ENCODE peak calls at places on chromosome 5, in ten cellular contexts. N is suprapubic skin, B is pancreas, Q is psoas muscle, S is GM23248, M is GM23338, O is uterus, L is A549, H is fibroblast of mammary gland, Y is aorta. A is an unnamed sample.

GRCh38 chr5:134647750-134648424 is 698 bp upstream of the SEC24A start:
- DNase-seq in N (no peak), B (no peak), Q (peak; percentile 58), S (peak; percentile 75), M (peak; percentile 46), O (peak; percentile 19), L (no peak), H (peak; percentile 57), Y (peak; percentile 13), A (no peak)

GRCh38 chr5:143200781-143201398 is 202.6 kb downstream of the NR3C1 start:
- DNase-seq in N (no peak), B (no peak), Q (peak; percentile 74), S (peak; percentile 87), M (no peak), O (no peak), L (no peak), H (peak; percentile 90), Y (no peak), A (peak; percentile 81)

GRCh38 chr5:74179183-74179582 is 461.3 kb downstream of the ENC1 start:
- DNase-seq in N (no peak), B (no peak), Q (no peak), S (peak; percentile 85), M (no peak), O (no peak), L (no peak), H (peak; percentile 93), Y (no peak), A (peak; percentile 81)

GRCh38 chr5:87536365-87536764 is 123.6 kb upstream of the CCNH start:
- DNase-seq in N (no peak), B (no peak), Q (no peak), S (no peak), M (peak; percentile 8), O (no peak), L (no peak), H (no peak), Y (no peak), A (no peak)

GRCh38 chr5:63923914-63924313 is 38.3 kb downstream of the HTR1A start:
- DNase-seq in N (no peak), B (no peak), Q (no peak), S (no peak), M (no peak), O (no peak), L (no peak), H (no peak), Y (no peak), A (no peak)

GRCh38 chr5:154368041-154368800 is 77.6 kb upstream of the SAP30L start:
- DNase-seq in N (no peak), B (no peak), Q (no peak), S (peak; percentile 94), M (peak; percentile 88), O (peak; percentile 33), L (peak; percentile 89), H (peak; percentile 95), Y (no peak), A (peak; percentile 96)

GRCh38 chr5:68272289-68272688 is 56.7 kb downstream of the PIK3R1 start:
- DNase-seq in N (no peak), B (no peak), Q (no peak), S (no peak), M (no peak), O (no peak), L (no peak), H (no peak), Y (no peak), A (no peak)

GRCh38 chr5:74851026-74851425 is 15.2 kb downstream of the FAM169A start:
- DNase-seq in N (no peak), B (no peak), Q (no peak), S (no peak), M (no peak), O (no peak), L (no peak), H (no peak), Y (no peak), A (no peak)

DNA sequence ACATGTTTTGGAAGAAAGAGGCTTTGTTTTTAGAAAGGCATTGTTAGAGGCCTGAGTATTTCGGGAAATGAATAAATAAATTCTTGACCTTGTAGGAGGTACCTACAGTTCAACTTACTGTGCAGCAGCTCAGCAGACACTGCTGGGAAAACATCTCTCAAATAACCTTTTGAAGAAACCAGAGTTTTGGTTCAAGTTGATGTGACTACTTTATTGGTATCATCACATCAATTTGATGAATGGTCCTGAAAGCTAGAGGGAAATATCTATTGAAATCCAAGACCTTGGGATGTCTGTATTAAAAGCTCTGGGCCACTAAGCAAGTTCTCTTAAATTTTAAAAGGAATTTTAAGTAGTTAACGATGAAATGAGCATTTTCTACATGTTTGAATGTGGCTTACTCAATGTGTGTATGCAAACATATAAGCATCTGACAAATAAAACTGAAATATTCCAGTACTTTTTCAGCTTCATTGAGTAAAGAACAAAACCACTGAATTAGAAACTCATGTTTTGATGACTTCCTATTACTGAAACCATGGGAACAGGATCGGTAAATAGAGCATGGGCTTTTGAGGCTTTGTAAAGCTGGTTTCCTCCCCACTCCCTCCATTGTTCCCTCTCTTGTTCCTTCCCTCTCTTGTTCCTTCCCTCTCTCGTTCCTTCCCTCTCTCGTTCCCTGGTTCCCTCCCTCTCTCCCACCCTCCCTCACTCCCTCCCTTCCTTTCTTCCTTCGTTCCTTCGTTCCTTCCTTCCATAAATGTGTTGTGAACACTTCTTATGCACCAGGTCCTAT is 36.7 kb downstream of the SLC27A6 start:
- DNase-seq in N (no peak), B (no peak), Q (no peak), S (no peak), M (peak; percentile 64), O (no peak), L (no peak), H (no peak), Y (no peak), A (no peak)
- H3K4me3 ChIP-seq in N (no peak overlapping the region), B (no peak overlapping the region), Q (no peak overlapping the region), S (no peak overlapping the region), M (peak overlapping the region; percentile 4), O (no peak overlapping the region), L (no peak overlapping the region), H (no peak overlapping the region), Y (no peak overlapping the region), A (no peak overlapping the region)

GRCh38 chr5:98909363-98909762 is 19.4 kb downstream of the CHD1 start:
- DNase-seq in N (no peak), B (no peak), Q (no peak), S (peak; percentile 22), M (no peak), O (no peak), L (no peak), H (peak; percentile 37), Y (no peak), A (no peak)

GRCh38 chr5:98905857-98906688 is 22.7 kb downstream of the CHD1 start:
- DNase-seq in N (no peak), B (no peak), Q (no peak), S (peak; percentile 57), M (peak; percentile 72), O (no peak), L (no peak), H (peak; percentile 70), Y (no peak), A (no peak)

GRCh38 chr5:98904786-98905185 is 24.0 kb downstream of the CHD1 start:
- DNase-seq in N (no peak), B (no peak), Q (no peak), S (peak; percentile 78), M (no peak), O (no peak), L (no peak), H (peak; percentile 79), Y (no peak), A (peak; percentile 76)

GRCh38 chr5:98906756-98907355 is 22.0 kb downstream of the CHD1 start:
- DNase-seq in N (no peak), B (no peak), Q (no peak), S (no peak), M (no peak), O (no peak), L (no peak), H (peak; percentile 25), Y (no peak), A (no peak)

DNA sequence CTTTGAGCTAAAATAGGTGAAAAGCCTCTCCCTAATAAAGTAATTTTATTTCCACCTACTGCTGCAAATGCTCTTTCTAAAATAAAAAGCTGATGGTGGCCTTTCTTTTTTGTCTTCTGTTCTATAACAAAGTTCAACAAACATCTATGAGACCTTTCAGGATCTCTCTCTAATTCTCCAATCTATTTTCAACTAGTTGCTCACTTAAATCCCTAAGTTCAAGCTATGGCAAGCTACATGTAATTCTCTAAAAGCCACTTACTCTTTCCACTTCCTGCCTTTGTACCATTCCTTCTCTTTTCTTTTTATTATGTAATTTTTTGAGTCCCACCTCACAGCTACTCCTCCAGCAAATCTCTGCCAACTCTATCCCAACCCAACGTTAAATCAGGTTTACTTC is 20.9 kb downstream of the CHD1 start:
- DNase-seq in N (no peak), B (no peak), Q (no peak), S (no peak), M (peak; percentile 11), O (no peak), L (no peak), H (no peak), Y (no peak), A (no peak)
- H3K4me3 ChIP-seq in N (no peak overlapping the region), B (no peak overlapping the region), Q (no peak overlapping the region), S (no peak overlapping the region), M (peak overlapping the region; percentile 35), O (no peak overlapping the region), L (no peak overlapping the region), H (no peak overlapping the region), Y (no peak overlapping the region), A (no peak overlapping the region)

GRCh38 chr5:99029172-99029571 is 100.4 kb upstream of the CHD1 start:
- DNase-seq in N (no peak), B (no peak), Q (no peak), S (no peak), M (no peak), O (no peak), L (no peak), H (no peak), Y (no peak), A (no peak)

GRCh38 chr5:99033014-99033931 is 104.5 kb upstream of the CHD1 start:
- DNase-seq in N (no peak), B (no peak), Q (no peak), S (peak; percentile 9), M (no peak), O (no peak), L (no peak), H (peak; percentile 10), Y (no peak), A (no peak)

GRCh38 chr5:99030871-99031440 is 102.1 kb upstream of the CHD1 start:
- DNase-seq in N (no peak), B (no peak), Q (no peak), S (peak; percentile 30), M (no peak), O (no peak), L (no peak), H (peak; percentile 24), Y (no peak), A (no peak)

GRCh38 chr5:99034336-99034735 is 105.5 kb upstream of the CHD1 start:
- DNase-seq in N (no peak), B (no peak), Q (no peak), S (no peak), M (no peak), O (no peak), L (no peak), H (peak; percentile 7), Y (no peak), A (peak; percentile 60)

DNA sequence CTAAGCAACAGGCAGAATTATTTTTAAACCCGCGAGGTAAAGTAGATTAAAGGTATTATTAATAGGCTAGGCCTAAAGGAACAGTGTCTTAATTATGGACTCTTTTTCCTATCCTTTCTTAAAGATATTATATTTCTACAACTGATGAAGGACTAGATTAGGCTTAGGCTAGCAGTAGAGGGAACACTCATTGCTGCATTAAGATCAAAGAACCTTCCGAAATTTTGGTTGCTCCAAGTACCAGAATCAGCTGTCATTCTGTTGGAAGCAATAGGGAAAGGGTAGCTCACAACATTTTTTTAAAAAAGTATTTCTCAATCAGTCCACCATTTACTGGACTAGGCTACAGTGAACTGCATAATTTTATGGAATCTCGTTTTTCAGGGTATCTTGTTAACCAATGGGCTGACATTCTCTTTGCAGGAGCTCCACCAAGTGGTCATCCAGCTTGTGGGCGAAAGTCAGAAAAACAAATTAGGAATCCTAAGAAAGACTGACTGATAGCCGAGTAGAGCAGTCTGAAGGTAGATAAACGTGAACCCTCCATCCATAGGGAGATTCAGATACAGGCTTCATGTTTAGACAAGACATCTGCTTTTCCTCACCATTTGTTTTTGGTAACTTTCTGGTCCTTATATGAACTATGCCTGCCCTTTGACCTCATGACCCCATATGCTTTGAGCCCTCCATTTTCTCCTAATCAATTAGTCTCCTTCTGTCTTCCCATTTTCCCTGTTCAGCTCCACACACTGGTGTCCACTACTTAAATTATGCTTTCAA is 103.6 kb upstream of the CHD1 start:
- DNase-seq in N (no peak), B (no peak), Q (no peak), S (peak; percentile 85), M (peak; percentile 80), O (peak; percentile 67), L (peak; percentile 67), H (peak; percentile 86), Y (no peak), A (peak; percentile 62)
- H3K4me3 ChIP-seq in N (peak overlapping the region; percentile 36), B (peak overlapping the region; percentile 30), Q (peak overlapping the region; percentile 47), S (peak overlapping the region; percentile 46), M (no peak overlapping the region), O (no peak overlapping the region), L (peak overlapping the region; percentile 25), H (no peak overlapping the region), Y (no peak overlapping the region), A (no peak overlapping the region)

DNA sequence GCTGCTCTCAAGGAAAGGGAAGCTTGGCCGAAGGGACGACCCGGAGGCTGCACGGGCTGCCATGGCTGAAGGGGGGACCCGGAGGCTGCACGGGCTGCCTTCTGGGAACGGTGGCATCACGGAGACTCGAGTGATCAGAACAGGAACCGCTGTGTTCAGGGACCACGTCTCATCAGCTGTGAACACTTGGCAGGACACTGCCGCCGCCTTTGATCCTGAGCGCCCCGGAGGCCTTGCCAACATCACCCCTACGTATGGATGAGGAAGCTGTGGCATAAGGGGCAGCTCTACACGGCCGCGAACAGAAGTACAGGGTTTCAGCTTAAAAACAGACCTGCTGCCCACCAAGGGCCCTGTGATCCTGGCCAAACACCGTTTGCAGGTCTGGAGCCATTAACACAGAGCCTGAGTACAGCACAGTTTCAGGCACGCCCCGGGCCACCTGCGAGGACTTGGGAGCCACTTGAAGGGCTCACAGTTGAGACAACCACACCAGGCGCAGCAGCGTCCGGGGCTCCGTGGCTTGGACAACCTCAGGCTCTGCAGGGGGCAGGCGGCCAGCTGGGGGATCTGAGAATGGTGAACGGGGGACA is 23.9 kb upstream of the TERT start:
- DNase-seq in N (peak; percentile 57), B (no peak), Q (no peak), S (no peak), M (no peak), O (peak; percentile 12), L (no peak), H (no peak), Y (peak; percentile 75), A (no peak)
- H3K4me3 ChIP-seq in N (no peak overlapping the region), B (no peak overlapping the region), Q (no peak overlapping the region), S (no peak overlapping the region), M (no peak overlapping the region), O (no peak overlapping the region), L (no peak overlapping the region), H (no peak overlapping the region), Y (no peak overlapping the region), A (no peak overlapping the region)

A was measured in brain microvascular endothelial cell.